ENCODE peak calls at places on chromosome 20, in seven cellular contexts. One of them, this sample, is unnamed.
A peak's percentile ranks its signal among the peaks of the same experiment; 100 is the strongest.

GRCh38 chr20:24795444-24795843 is 153.6 kb upstream of the CST7 start:
- DNase-seq in A172: peak; percentile 66
- DNase-seq in AG04450: no peak
- DNase-seq in AG10803: peak; percentile 20
- DNase-seq in fibroblast of pulmonary artery: no peak
- DNase-seq in RPMI7951: peak; percentile 74
- DNase-seq in H54: peak; percentile 49
- DNase-seq in this sample: peak; percentile 76

GRCh38 chr20:38128691-38129090 is 36.4 kb downstream of the TGM2 start:
- DNase-seq in A172: no peak
- DNase-seq in AG04450: no peak
- DNase-seq in AG10803: no peak
- DNase-seq in fibroblast of pulmonary artery: no peak
- DNase-seq in RPMI7951: no peak
- DNase-seq in H54: no peak
- DNase-seq in this sample: no peak

GRCh38 chr20:33669873-33670640 is 3.3 kb downstream of the ACTL10 start:
- DNase-seq in A172: no peak
- DNase-seq in AG04450: no peak
- DNase-seq in AG10803: no peak
- DNase-seq in fibroblast of pulmonary artery: no peak
- DNase-seq in RPMI7951: peak; percentile 56
- DNase-seq in H54: no peak
- DNase-seq in this sample: no peak

GRCh38 chr20:54029176-54029575 is 41.2 kb downstream of the BCAS1 start:
- DNase-seq in A172: no peak
- DNase-seq in AG04450: no peak
- DNase-seq in AG10803: peak; percentile 43
- DNase-seq in fibroblast of pulmonary artery: no peak
- DNase-seq in RPMI7951: no peak
- DNase-seq in H54: no peak
- DNase-seq in this sample: no peak

GRCh38 chr20:59566631-59567524 is 37.5 kb upstream of the PHACTR3 start:
- DNase-seq in A172: no peak
- DNase-seq in AG04450: no peak
- DNase-seq in AG10803: no peak
- DNase-seq in fibroblast of pulmonary artery: no peak
- DNase-seq in RPMI7951: no peak
- DNase-seq in H54: no peak
- DNase-seq in this sample: no peak

GRCh38 chr20:57678340-57678739 is 31.5 kb downstream of the PMEPA1 start:
- DNase-seq in A172: no peak
- DNase-seq in AG04450: no peak
- DNase-seq in AG10803: no peak
- DNase-seq in fibroblast of pulmonary artery: no peak
- DNase-seq in RPMI7951: no peak
- DNase-seq in H54: no peak
- DNase-seq in this sample: no peak

GRCh38 chr20:50464725-50465650 is 45.2 kb upstream of the PTPN1 start:
- DNase-seq in A172: no peak
- DNase-seq in AG04450: no peak
- DNase-seq in AG10803: no peak
- DNase-seq in fibroblast of pulmonary artery: no peak
- DNase-seq in RPMI7951: no peak
- DNase-seq in H54: no peak
- DNase-seq in this sample: no peak

GRCh38 chr20:35883341-35883777 is 70.9 kb downstream of the SCAND1 start:
- DNase-seq in A172: peak; percentile 19
- DNase-seq in AG04450: no peak
- DNase-seq in AG10803: no peak
- DNase-seq in fibroblast of pulmonary artery: peak; percentile 17
- DNase-seq in RPMI7951: peak; percentile 16
- DNase-seq in H54: no peak
- DNase-seq in this sample: no peak

GRCh38 chr20:33918662-33919061 is 75.0 kb upstream of the RALY start:
- DNase-seq in A172: no peak
- DNase-seq in AG04450: no peak
- DNase-seq in AG10803: no peak
- DNase-seq in fibroblast of pulmonary artery: no peak
- DNase-seq in RPMI7951: no peak
- DNase-seq in H54: no peak
- DNase-seq in this sample: no peak

GRCh38 chr20:43666376-43667328 is at the start of gene MYBL2:
- DNase-seq in A172: peak; percentile 48
- DNase-seq in AG04450: no peak
- DNase-seq in AG10803: peak; percentile 40
- DNase-seq in fibroblast of pulmonary artery: peak; percentile 60
- DNase-seq in RPMI7951: peak; percentile 77
- DNase-seq in H54: peak; percentile 83
- DNase-seq in this sample: peak; percentile 33

GRCh38 chr20:58723628-58723984 is 31.0 kb downstream of the NPEPL1 start:
- DNase-seq in A172: no peak
- DNase-seq in AG04450: no peak
- DNase-seq in AG10803: no peak
- DNase-seq in fibroblast of pulmonary artery: no peak
- DNase-seq in RPMI7951: no peak
- DNase-seq in H54: no peak
- DNase-seq in this sample: no peak

GRCh38 chr20:51469046-51469445 is 73.5 kb downstream of the NFATC2 start:
- DNase-seq in A172: no peak
- DNase-seq in AG04450: no peak
- DNase-seq in AG10803: no peak
- DNase-seq in fibroblast of pulmonary artery: no peak
- DNase-seq in RPMI7951: no peak
- DNase-seq in H54: no peak
- DNase-seq in this sample: no peak

GRCh38 chr20:32029561-32029960 is 19.3 kb downstream of the CCM2L start:
- DNase-seq in A172: no peak
- DNase-seq in AG04450: no peak
- DNase-seq in AG10803: no peak
- DNase-seq in fibroblast of pulmonary artery: no peak
- DNase-seq in RPMI7951: no peak
- DNase-seq in H54: no peak
- DNase-seq in this sample: no peak

GRCh38 chr20:45337367-45338120 is 10.7 kb downstream of the SDC4 start:
- DNase-seq in A172: peak; percentile 88
- DNase-seq in AG04450: peak; percentile 87
- DNase-seq in AG10803: peak; percentile 96
- DNase-seq in fibroblast of pulmonary artery: peak; percentile 88
- DNase-seq in RPMI7951: peak; percentile 93
- DNase-seq in H54: peak; percentile 83
- DNase-seq in this sample: peak; percentile 93

GRCh38 chr20:55140631-55141030 is 665.2 kb downstream of the DOK5 start:
- DNase-seq in A172: no peak
- DNase-seq in AG04450: no peak
- DNase-seq in AG10803: no peak
- DNase-seq in fibroblast of pulmonary artery: no peak
- DNase-seq in RPMI7951: no peak
- DNase-seq in H54: no peak
- DNase-seq in this sample: no peak

GRCh38 chr20:8661229-8662023 is 407.5 kb upstream of the PLCB4 start:
- DNase-seq in A172: no peak
- DNase-seq in AG04450: no peak
- DNase-seq in AG10803: no peak
- DNase-seq in fibroblast of pulmonary artery: no peak
- DNase-seq in RPMI7951: no peak
- DNase-seq in H54: no peak
- DNase-seq in this sample: no peak

GRCh38 chr20:52312131-52312729 is 120.7 kb upstream of the ZFP64 start:
- DNase-seq in A172: peak; percentile 71
- DNase-seq in AG04450: peak; percentile 16
- DNase-seq in AG10803: peak; percentile 70
- DNase-seq in fibroblast of pulmonary artery: peak; percentile 78
- DNase-seq in RPMI7951: peak; percentile 65
- DNase-seq in H54: peak; percentile 23
- DNase-seq in this sample: peak; percentile 61

GRCh38 chr20:45320948-45321595 is 13.0 kb upstream of the MATN4 start:
- DNase-seq in A172: no peak
- DNase-seq in AG04450: no peak
- DNase-seq in AG10803: no peak
- DNase-seq in fibroblast of pulmonary artery: no peak
- DNase-seq in RPMI7951: no peak
- DNase-seq in H54: no peak
- DNase-seq in this sample: no peak

GRCh38 chr20:62845818-62846527 is 15.6 kb downstream of the TCFL5 start:
- DNase-seq in A172: no peak
- DNase-seq in AG04450: no peak
- DNase-seq in AG10803: peak; percentile 6
- DNase-seq in fibroblast of pulmonary artery: no peak
- DNase-seq in RPMI7951: no peak
- DNase-seq in H54: no peak
- DNase-seq in this sample: peak; percentile 14

This sample was measured in astrocyte of the spinal cord.